ENCODE peak calls at places on chromosomes 3 and 15, in four cellular contexts. U is K562, A is GM12878, C is H1. F is an unnamed sample.

GRCh38 chr3:165459111-165459510 is 262.9 kb upstream of the SLITRK3 start:
- DNase-seq in U (no peak), A (no peak), C (no peak), F (no peak)

GRCh38 chr3:149765762-149766334 is 13.6 kb upstream of the COMMD2 start:
- DNase-seq in U (no peak), A (no peak), C (no peak), F (peak)

GRCh38 chr15:83127547-83128150 is 20.2 kb downstream of the TM6SF1 start:
- DNase-seq in U (no peak), A (no peak), C (no peak), F (no peak)

GRCh38 chr15:72445426-72445825 is 28.7 kb upstream of the ARIH1 start:
- DNase-seq in U (no peak), A (no peak), C (no peak), F (peak)

GRCh38 chr3:129358177-129359101 is 70.0 kb downstream of the EFCAB12 start:
- DNase-seq in U (no peak), A (no peak), C (no peak), F (peak)

GRCh38 chr15:45393851-45394250 is 15.5 kb upstream of the GATM start:
- DNase-seq in U (no peak), A (no peak), C (no peak), F (no peak)

GRCh38 chr15:81093961-81094360 is 40.1 kb upstream of the CFAP161 start:
- DNase-seq in U (no peak), A (no peak), C (no peak), F (no peak)

GRCh38 chr3:29410200-29410599 is 129.3 kb downstream of the RBMS3 start:
- DNase-seq in U (no peak), A (no peak), C (no peak), F (no peak)

GRCh38 chr3:149388001-149388435 is 10.6 kb upstream of the TM4SF1 start:
- DNase-seq in U (no peak), A (no peak), C (no peak), F (no peak)

GRCh38 chr15:25790003-25790660 is 73.0 kb downstream of the ATP10A start:
- DNase-seq in U (no peak), A (no peak), C (no peak), F (no peak)

GRCh38 chr15:60074181-60074885 is 70.2 kb downstream of the FOXB1 start:
- DNase-seq in U (no peak), A (no peak), C (no peak), F (no peak)

GRCh38 chr15:27222479-27222878 is 251.5 kb downstream of the GABRG3 start:
- DNase-seq in U (no peak), A (no peak), C (no peak), F (no peak)

GRCh38 chr15:87118424-87118823 is 1038.8 kb downstream of the AGBL1 start:
- DNase-seq in U (no peak), A (no peak), C (no peak), F (peak)

GRCh38 chr3:111989061-111989678 is 9.6 kb upstream of the TAGLN3 start:
- DNase-seq in U (no peak), A (no peak), C (no peak), F (peak)

GRCh38 chr3:101813817-101814440 is 34.9 kb downstream of the NXPE3 start:
- DNase-seq in U (no peak), A (no peak), C (no peak), F (peak)

DNA sequence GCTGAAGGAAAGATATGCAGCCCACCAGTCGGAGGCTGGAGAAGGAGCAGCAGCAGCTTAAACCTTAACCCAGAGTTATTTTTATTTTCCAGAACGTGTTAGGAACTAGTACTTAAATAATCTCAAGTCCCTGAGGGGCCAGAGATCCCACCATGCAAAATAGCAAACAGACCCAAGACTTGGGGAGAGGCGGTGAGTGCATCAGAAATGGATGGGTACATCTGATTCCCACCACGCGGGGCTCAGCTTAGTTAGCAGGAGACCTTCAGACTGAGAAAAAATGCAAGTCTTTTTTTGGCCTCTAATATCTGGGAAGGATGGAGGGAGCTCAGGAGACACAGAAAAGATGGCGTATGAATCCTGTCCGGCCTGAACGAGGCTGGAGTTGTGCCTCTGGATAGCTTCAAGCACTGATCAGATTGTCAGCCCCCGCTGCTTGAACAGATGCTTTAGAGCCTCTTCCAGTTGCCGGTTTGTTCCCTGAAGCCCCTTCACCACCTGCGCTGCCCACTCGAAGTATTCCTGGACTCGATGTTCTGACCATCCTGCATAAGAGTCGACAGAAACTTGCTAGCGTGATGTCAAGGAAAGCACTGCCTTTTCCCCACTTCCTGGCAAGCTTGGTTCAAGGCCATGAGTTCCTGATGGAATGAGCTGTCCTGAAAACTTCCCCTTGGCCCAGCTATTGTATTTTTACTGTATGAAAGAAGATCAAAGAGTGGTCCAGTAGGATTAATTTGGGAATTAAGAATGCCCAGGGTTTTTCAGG is 1.3 kb downstream of the HDDC3 start:
- DNase-seq in U (no peak), A (no peak), C (no peak), F (no peak)
- TF ChIP-seq NRF1 in U (no peak), A (no peak), C (no peak), F (no peak)

DNA sequence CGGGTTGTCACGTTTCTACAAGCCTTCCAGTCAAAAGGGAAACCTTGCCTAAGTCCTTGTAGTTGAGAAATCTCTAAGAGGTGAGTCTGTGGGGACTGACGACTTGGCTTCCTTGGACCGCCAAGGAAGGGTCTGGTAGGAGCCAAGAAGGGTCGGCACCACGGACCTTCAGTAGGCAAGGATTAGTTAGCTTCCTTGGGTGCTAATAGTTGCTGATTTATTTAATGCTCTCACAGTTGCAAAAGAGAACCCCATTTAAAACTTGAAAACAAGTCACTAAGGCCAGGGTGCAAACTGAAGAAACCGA is 360 bp upstream of the LCMT2 start:
- DNase-seq in U (no peak), A (no peak), C (no peak), F (no peak)
- TF ChIP-seq NRF1 in U (no peak), A (no peak), C (no peak), F (no peak)

DNA sequence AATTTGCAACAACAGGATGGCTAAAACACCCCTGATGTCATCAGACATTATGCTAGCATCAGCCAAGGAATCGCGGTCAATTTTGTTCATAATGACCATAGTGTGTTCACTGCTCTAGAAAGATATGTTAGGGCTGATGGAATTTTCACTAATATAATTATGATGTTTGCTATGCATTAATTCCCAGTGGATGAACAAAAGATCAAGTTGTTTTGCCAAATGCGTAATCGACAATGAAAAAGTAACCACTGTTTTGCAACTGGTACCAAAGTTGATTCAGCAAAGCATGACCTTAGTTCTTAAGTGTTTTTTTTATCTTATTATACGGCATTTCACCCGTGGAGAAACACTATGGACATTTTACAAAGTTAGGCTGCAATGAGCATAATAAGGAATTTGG is 765.3 kb upstream of the NR2F2 start:
- DNase-seq in U (no peak), A (no peak), C (no peak), F (no peak)
- TF ChIP-seq NRF1 in U (no peak), A (no peak), C (no peak), F (no peak)

GRCh38 chr15:28904541-28905303 is 18.9 kb downstream of the APBA2 start:
- DNase-seq in U (peak), A (no peak), C (no peak), F (peak)
- TF ChIP-seq NRF1 in U (peak), A (no peak), C (no peak), F (no peak)

DNA sequence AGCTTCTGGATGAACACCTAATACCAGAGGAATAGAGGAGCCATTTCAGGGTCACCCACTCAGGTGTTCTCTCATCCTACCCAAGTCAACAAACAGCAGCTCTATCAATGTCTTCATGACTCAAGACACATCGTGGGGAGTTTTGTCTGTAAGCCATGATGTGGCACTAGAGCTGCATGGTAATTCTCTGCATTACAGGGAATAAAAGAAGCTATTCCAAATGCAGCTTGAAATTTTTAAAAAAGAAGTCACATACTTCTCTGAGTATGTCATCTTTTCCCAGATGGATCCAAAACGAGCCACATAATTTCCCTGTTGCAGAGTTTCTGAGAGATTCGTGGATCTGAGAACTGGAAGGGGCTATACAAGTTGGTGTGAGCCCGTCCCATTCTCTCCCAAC is 6.1 kb upstream of the THSD4 start:
- DNase-seq in U (no peak), A (no peak), C (no peak), F (no peak)
- TF ChIP-seq NRF1 in U (no peak), A (no peak), C (no peak), F (no peak)

GRCh38 chr15:89833966-89834365 is 19.3 kb upstream of the ANPEP start:
- DNase-seq in U (no peak), A (no peak), C (no peak), F (no peak)
- TF ChIP-seq NRF1 in U (no peak), A (no peak), C (no peak), F (no peak)

GRCh38 chr3:38126121-38126892 is 10.6 kb downstream of the ACAA1 start:
- DNase-seq in U (no peak), A (no peak), C (no peak), F (no peak)
- TF ChIP-seq NRF1 in U (no peak), A (no peak), C (no peak), F (no peak)

GRCh38 chr15:53759333-53759975 is at the start of gene WDR72:
- DNase-seq in U (peak), A (no peak), C (no peak), F (peak)
- TF ChIP-seq NRF1 in U (no peak), A (no peak), C (no peak), F (no peak)

GRCh38 chr3:45794177-45794560 is 2.2 kb downstream of the SLC6A20 start:
- DNase-seq in U (no peak), A (no peak), C (no peak), F (no peak)

GRCh38 chr3:45798034-45798433 is 1.7 kb upstream of the SLC6A20 start:
- DNase-seq in U (no peak), A (no peak), C (no peak), F (no peak)

GRCh38 chr3:45795509-45795881 is 841 bp downstream of the SLC6A20 start:
- DNase-seq in U (no peak), A (no peak), C (no peak), F (no peak)

GRCh38 chr3:45796902-45797637 is 734 bp upstream of the SLC6A20 start:
- DNase-seq in U (no peak), A (no peak), C (no peak), F (no peak)

DNA sequence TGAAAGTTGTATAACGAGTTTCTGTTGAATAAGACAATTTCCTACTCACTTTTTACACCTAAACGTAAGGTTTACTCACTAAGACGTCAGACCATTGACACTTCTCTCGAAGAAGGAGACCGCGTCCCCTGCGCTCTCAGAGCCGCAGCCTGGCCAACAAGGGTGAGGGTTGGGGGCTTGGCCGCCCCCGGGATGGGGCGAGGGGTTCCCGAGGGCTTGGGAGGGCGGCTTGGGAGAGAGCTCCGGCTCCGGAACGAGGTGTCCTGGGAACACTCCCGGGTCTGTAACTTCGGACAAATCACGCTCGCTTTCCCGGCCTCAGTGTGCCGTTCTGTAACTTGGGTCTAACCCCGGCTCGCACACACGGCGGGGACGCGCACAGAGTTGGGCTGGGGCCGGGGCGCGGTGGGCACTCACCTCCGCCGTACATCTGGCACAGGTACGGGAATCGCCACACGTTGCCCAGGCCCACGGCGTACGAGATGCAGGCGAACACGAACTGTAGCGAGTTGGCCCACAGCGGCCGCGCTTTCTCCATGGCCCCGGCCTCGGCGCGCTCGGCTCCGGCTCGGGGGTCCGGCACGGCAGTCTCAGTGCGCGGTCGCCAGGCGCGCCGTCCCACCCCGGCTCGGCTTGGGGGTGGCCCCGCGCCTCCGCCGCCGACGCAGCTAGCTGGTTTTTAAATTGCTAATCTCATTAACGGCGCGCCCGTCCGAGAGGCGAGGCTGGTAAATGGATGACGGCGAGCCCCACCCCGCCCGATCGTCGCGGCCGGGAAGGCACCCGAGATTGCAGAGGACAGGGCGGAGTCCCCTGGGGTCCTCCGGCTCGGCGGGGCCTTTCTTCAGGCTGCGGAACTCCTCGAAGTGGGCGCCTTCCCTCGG is at the start of gene SLC6A20:
- DNase-seq in U (no peak), A (no peak), C (no peak), F (peak)
- TF ChIP-seq NRF1 in U (no peak), A (no peak), C (no peak), F (no peak)

GRCh38 chr3:191737742-191738141 is 276.8 kb downstream of the PYDC2 start:
- DNase-seq in U (no peak), A (no peak), C (no peak), F (no peak)

GRCh38 chr3:191743283-191743682 is 282.3 kb downstream of the PYDC2 start:
- DNase-seq in U (no peak), A (no peak), C (no peak), F (no peak)

GRCh38 chr3:191740712-191741111 is 279.7 kb downstream of the PYDC2 start:
- DNase-seq in U (no peak), A (no peak), C (no peak), F (no peak)
- TF ChIP-seq NRF1 in U (no peak), A (no peak), C (no peak), F (no peak)